ENCODE peak calls at places on chromosome 15, in four cellular contexts. V is IMR-90, Q is K562, D is GM12878. X is an unnamed sample.

GRCh38 chr15:68789921-68790575 is 30.6 kb downstream of the ANP32A start:
- DNase-seq in V (peak), Q (no peak), D (no peak), X (no peak)

GRCh38 chr15:27679203-27679602 is 419.9 kb downstream of the OCA2 start:
- DNase-seq in D (no peak), V (no peak), Q (no peak), X (no peak)

GRCh38 chr15:56014685-56015084 is 21.3 kb upstream of the NEDD4 start:
- DNase-seq in Q (no peak), V (no peak), D (no peak), X (no peak)

GRCh38 chr15:45023659-45024320 is 795 bp downstream of the SORD start:
- DNase-seq in V (peak), Q (no peak), D (no peak), X (peak)

GRCh38 chr15:48682949-48683651 is 37.6 kb upstream of the FBN1 start:
- DNase-seq in Q (no peak), D (no peak), V (peak), X (no peak)

GRCh38 chr15:85141601-85142185 is 160.0 kb downstream of the PDE8A start:
- DNase-seq in D (no peak), Q (no peak), V (peak), X (no peak)

GRCh38 chr15:63677778-63678177 is 80.6 kb downstream of the FBXL22 start:
- DNase-seq in D (no peak), V (no peak), Q (no peak), X (peak)

GRCh38 chr15:41989573-41990242 is 17.4 kb upstream of the EHD4 start:
- DNase-seq in V (peak), Q (peak), D (no peak), X (peak)

GRCh38 chr15:88708256-88709054 is 69.6 kb downstream of the ISG20 start:
- DNase-seq in V (no peak), D (no peak), Q (no peak), X (no peak)

GRCh38 chr15:40932146-40932545 is 3.0 kb downstream of the DLL4 start:
- DNase-seq in V (no peak), D (no peak), Q (no peak), X (no peak)

GRCh38 chr15:41429003-41429890 is 12.4 kb downstream of the RTF1 start:
- DNase-seq in D (peak), V (peak), Q (no peak), X (no peak)

GRCh38 chr15:90336705-90337141 is 15.4 kb upstream of the ZNF774 start:
- DNase-seq in Q (no peak), D (no peak), V (peak), X (no peak)

GRCh38 chr15:67127334-67127664 is 61.9 kb downstream of the SMAD3 start:
- DNase-seq in D (no peak), V (no peak), Q (no peak), X (peak)

GRCh38 chr15:55799287-55800212 is 56.6 kb upstream of the PRTG start:
- DNase-seq in Q (peak), V (peak), D (peak), X (peak)

GRCh38 chr15:39461536-39462140 is 119.2 kb upstream of the THBS1 start:
- DNase-seq in Q (no peak), V (no peak), D (no peak), X (no peak)
- TF ChIP-seq RFX5 in Q (no peak), V (no peak), D (no peak), X (no peak)

DNA sequence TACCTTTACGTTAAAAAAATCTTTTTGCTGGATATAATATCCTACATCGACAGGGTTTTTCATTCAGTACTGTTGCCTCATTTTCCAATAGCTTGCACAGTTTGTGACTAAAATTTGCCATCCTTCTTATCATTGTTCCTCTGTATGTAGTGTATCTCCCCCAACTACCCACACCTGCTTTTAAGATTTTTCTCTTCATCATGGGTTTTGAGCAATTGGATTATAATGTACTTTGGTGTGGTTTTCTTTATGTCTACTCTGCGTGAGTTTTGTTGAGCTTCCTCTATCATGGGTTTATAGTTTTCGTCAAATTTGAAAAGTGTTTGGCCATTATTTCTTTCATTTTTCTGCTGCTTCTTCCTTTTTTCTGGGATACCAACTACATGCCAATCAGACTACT is 39.6 kb upstream of the MEF2A start:
- DNase-seq in V (no peak), Q (no peak), D (no peak), X (no peak)
- TF ChIP-seq ELK1 in V (no peak), Q (no peak), D (no peak), X (no peak)

GRCh38 chr15:43776718-43777292 is at the start of gene ELL3:
- DNase-seq in Q (peak), V (peak), D (no peak), X (peak)
- TF ChIP-seq RFX5 in Q (no peak), V (no peak), D (no peak), X (no peak)

GRCh38 chr15:77874071-77874470 is 203.4 kb downstream of the TBC1D2B start:
- DNase-seq in Q (no peak), V (no peak), D (no peak), X (no peak)

GRCh38 chr15:77867266-77868047 is 210.1 kb downstream of the TBC1D2B start:
- DNase-seq in V (no peak), Q (no peak), D (no peak), X (no peak)

GRCh38 chr15:77870195-77871065 is 207.1 kb downstream of the TBC1D2B start:
- DNase-seq in V (peak), D (no peak), Q (peak), X (peak)

GRCh38 chr15:77869021-77869895 is 208.3 kb downstream of the TBC1D2B start:
- DNase-seq in V (no peak), D (no peak), Q (no peak), X (no peak)

DNA sequence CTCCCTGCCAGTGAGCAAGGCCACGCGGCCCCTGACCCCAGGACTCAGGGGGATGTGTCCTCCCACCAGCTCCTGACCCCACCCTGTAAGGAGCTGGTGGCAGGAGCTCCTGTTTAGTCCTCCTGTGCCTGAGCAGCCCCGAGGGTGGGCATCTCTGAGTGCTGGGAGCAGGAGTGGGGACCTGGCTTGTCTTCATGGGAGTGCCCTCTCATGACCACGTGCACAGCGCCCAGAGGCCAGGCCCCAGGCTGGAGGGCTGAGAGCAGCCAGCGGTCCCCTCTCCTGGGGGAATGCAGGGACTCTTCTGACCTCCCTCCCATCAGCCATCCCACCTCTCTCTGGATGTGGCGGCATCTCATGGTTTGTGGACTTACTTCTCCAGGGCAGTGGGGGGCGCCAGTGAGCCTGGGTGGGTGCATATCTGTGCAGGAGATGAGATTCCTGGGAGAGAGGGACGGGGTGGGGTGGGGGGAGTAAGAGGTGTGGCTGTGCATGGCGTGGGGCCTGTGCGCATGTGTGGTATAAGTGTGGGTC is 205.6 kb downstream of the TBC1D2B start:
- DNase-seq in V (no peak), D (no peak), Q (peak), X (no peak)
- TF ChIP-seq ELK1 in V (no peak), D (no peak), Q (no peak), X (no peak)

DNA sequence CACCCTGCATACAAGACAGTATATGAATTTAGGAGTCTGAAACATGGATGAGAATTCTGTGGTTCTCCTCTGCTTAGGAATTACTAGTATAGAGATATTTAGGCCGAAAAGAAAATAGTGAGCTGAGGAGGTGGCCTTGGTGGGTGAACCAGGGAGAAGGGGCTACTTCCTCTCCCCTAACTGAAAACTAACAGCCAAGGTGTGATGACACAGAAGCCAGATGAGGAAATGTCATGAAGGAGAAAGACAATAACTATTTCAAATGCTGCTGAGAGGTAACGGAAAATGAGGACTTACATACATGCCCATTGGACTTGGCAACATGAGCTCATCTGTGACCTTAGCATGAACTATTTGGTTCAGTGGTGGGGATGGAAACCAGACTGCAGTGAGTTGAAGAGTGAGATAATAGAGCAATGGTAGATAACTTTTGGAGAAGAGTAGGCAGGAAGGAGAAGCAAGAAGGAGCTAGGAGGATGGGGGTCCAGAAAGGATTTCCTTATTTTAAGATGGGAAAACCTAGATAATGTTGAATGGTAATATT is 114.4 kb upstream of the TSPAN3 start:
- DNase-seq in V (no peak), Q (no peak), D (no peak), X (no peak)
- TF ChIP-seq RFX5 in V (no peak), Q (no peak), D (no peak), X (no peak)

X was measured in A549.